ENCODE peak calls at places on chromosome 16, in four cellular contexts. H is ovary; V is naive thymus-derived CD8-positive, alpha-beta T cell; X is left ventricle myocardium inferior. L is an unnamed sample.

GRCh38 chr16:2584742-2585650 is 47.2 kb downstream of the PDPK1 start:
- DNase-seq in H (peak), V (no peak), X (peak), L (peak)

GRCh38 chr16:23670137-23670776 is 8.4 kb upstream of the PLK1 start:
- DNase-seq in H (no peak), V (no peak), X (no peak), L (no peak)

GRCh38 chr16:843771-844170 is 43.2 kb upstream of the GNG13 start:
- DNase-seq in H (no peak), V (no peak), X (no peak), L (no peak)

GRCh38 chr16:66728804-66729203 is 22.6 kb downstream of the DYNC1LI2 start:
- DNase-seq in H (no peak), V (no peak), X (no peak), L (no peak)

GRCh38 chr16:12794486-12795399 is 8.9 kb downstream of the CPPED1 start:
- DNase-seq in H (peak), V (no peak), X (peak), L (peak)

GRCh38 chr16:13902677-13903076 is 17.3 kb upstream of the ERCC4 start:
- DNase-seq in H (no peak), V (no peak), X (no peak), L (no peak)

GRCh38 chr16:49327466-49327865 is 45.8 kb upstream of the CBLN1 start:
- DNase-seq in H (no peak), V (no peak), X (no peak), L (no peak)

GRCh38 chr16:26058326-26058725 is 366.6 kb downstream of the HS3ST4 start:
- DNase-seq in H (no peak), V (no peak), X (no peak), L (no peak)

GRCh38 chr16:12412252-12412651 is 391.4 kb downstream of the CPPED1 start:
- DNase-seq in H (no peak), V (no peak), X (no peak), L (no peak)

GRCh38 chr16:67311607-67312449 is 14.7 kb downstream of the KCTD19 start:
- DNase-seq in H (no peak), V (no peak), X (no peak), L (peak)

GRCh38 chr16:30570621-30571443 is 682 bp downstream of the ZNF688 start:
- DNase-seq in H (peak), V (no peak), X (no peak), L (peak)

GRCh38 chr16:560221-560700 is at the start of gene PRR35:
- DNase-seq in H (no peak), V (no peak), X (no peak), L (no peak)

GRCh38 chr16:71282943-71283342 is 6.3 kb downstream of the CMTR2 start:
- DNase-seq in H (no peak), V (no peak), X (no peak), L (no peak)